ENCODE peak calls at places on chromosomes 16 and 17, in seven cellular contexts. S is aorta, R is anterior cingulate cortex, V is NCI-H2029, O is H1, D is myocyte, Z is NCI-H748 treated with DMSO at 0.1 percent for 48 hours. F is an unnamed sample.

GRCh38 chr17:75352079-75352569 is 53.4 kb downstream of the GRB2 start:
- DNase-seq in S (no peak), R (no peak), V (no peak), O (no peak), D (no peak), Z (no peak), F (no peak)

GRCh38 chr16:89332248-89333245 is 115.0 kb downstream of the ZNF778 start:
- DNase-seq in S (peak; percentile 51), R (no peak), V (no peak), O (no peak), D (no peak), Z (no peak), F (no peak)

GRCh38 chr16:60945225-60945624 is 1091.0 kb downstream of the CDH8 start:
- DNase-seq in S (no peak), R (no peak), V (no peak), O (peak; percentile 1), D (peak; percentile 8), Z (no peak), F (no peak)

GRCh38 chr17:44556114-44556853 is 1.0 kb upstream of the FZD2 start:
- DNase-seq in S (no peak), R (peak; percentile 4), V (peak; percentile 30), O (peak; percentile 80), D (peak; percentile 80), Z (peak; percentile 55), F (peak; percentile 50)

GRCh38 chr16:67431805-67432476 is 1.0 kb downstream of the HSD11B2 start:
- DNase-seq in S (no peak), R (no peak), V (peak; percentile 46), O (no peak), D (peak; percentile 74), Z (no peak), F (no peak)

GRCh38 chr17:8012996-8013640 is 10.7 kb downstream of the GUCY2D start:
- DNase-seq in S (no peak), R (no peak), V (no peak), O (no peak), D (no peak), Z (no peak), F (no peak)

GRCh38 chr16:24668481-24669001 is 60.9 kb upstream of the TNRC6A start:
- DNase-seq in S (peak; percentile 82), R (no peak), V (no peak), O (no peak), D (peak; percentile 6), Z (no peak), F (no peak)

GRCh38 chr17:50624321-50624935 is 10.3 kb upstream of the ABCC3 start:
- DNase-seq in S (no peak), R (no peak), V (no peak), O (no peak), D (no peak), Z (no peak), F (no peak)

GRCh38 chr17:55296171-55296695 is 31.5 kb downstream of the HLF start:
- DNase-seq in S (no peak), R (no peak), V (no peak), O (no peak), D (no peak), Z (no peak), F (no peak)

GRCh38 chr17:17201907-17202306 is 4.2 kb downstream of the PLD6 start:
- DNase-seq in S (no peak), R (no peak), V (no peak), O (no peak), D (peak; percentile 73), Z (no peak), F (peak; percentile 60)

GRCh38 chr16:75003931-75004330 is 5.1 kb downstream of the ZNRF1 start:
- DNase-seq in S (no peak), R (no peak), V (no peak), O (no peak), D (peak; percentile 44), Z (no peak), F (no peak)

GRCh38 chr16:66890796-66891195 is 10.5 kb downstream of the PDP2 start:
- DNase-seq in S (peak; percentile 16), R (no peak), V (no peak), O (no peak), D (no peak), Z (no peak), F (no peak)

GRCh38 chr16:59432934-59433333 is 698.8 kb upstream of the GOT2 start:
- DNase-seq in S (no peak), R (no peak), V (no peak), O (no peak), D (no peak), Z (no peak), F (no peak)

GRCh38 chr17:71975998-71976649 is 144.7 kb upstream of the SOX9 start:
- DNase-seq in S (peak; percentile 94), R (peak; percentile 84), V (no peak), O (no peak), D (peak; percentile 96), Z (no peak), F (peak; percentile 89)

GRCh38 chr17:82108038-82108998 is 10.3 kb upstream of the FASN start:
- DNase-seq in S (no peak), R (no peak), V (no peak), O (no peak), D (no peak), Z (no peak), F (no peak)

GRCh38 chr17:49742256-49742655 is 21.7 kb downstream of the FAM117A start:
- DNase-seq in S (no peak), R (no peak), V (no peak), O (no peak), D (no peak), Z (no peak), F (no peak)

GRCh38 chr17:17835415-17836249 is 1.2 kb downstream of the SREBF1 start:
- DNase-seq in S (no peak), R (peak; percentile 67), V (no peak), O (no peak), D (no peak), Z (no peak), F (no peak)

GRCh38 chr17:75721463-75722011 is 278 bp downstream of the ITGB4 start:
- DNase-seq in S (no peak), R (no peak), V (no peak), O (no peak), D (no peak), Z (no peak), F (no peak)

GRCh38 chr16:12144355-12144754 is 167.8 kb downstream of the SNX29 start:
- DNase-seq in S (no peak), R (no peak), V (no peak), O (no peak), D (no peak), Z (no peak), F (no peak)

GRCh38 chr17:81401727-81402529 is 6.7 kb downstream of the BAHCC1 start:
- DNase-seq in S (no peak), R (peak; percentile 47), V (no peak), O (no peak), D (no peak), Z (no peak), F (peak; percentile 73)

GRCh38 chr17:4631836-4632582 is 9.5 kb downstream of the ALOX15 start:
- DNase-seq in S (no peak), R (no peak), V (no peak), O (peak; percentile 57), D (no peak), Z (no peak), F (no peak)

GRCh38 chr17:60087882-60088669 is 9.4 kb upstream of the HEATR6 start:
- DNase-seq in S (no peak), R (no peak), V (peak; percentile 41), O (no peak), D (peak; percentile 45), Z (no peak), F (no peak)

GRCh38 chr17:42266918-42267766 is 9.0 kb downstream of the STAT5B start:
- DNase-seq in S (no peak), R (no peak), V (no peak), O (no peak), D (peak; percentile 39), Z (no peak), F (no peak)

GRCh38 chr16:84088695-84089395 is 27.9 kb downstream of the MBTPS1 start:
- DNase-seq in S (no peak), R (no peak), V (no peak), O (no peak), D (peak; percentile 78), Z (no peak), F (no peak)

GRCh38 chr17:44053130-44053872 is 13.2 kb downstream of the LSM12 start:
- DNase-seq in S (no peak), R (no peak), V (peak; percentile 58), O (no peak), D (no peak), Z (no peak), F (no peak)

GRCh38 chr16:58306327-58306726 is 11.5 kb upstream of the PRSS54 start:
- DNase-seq in S (no peak), R (no peak), V (no peak), O (no peak), D (peak; percentile 16), Z (no peak), F (no peak)

GRCh38 chr17:37527249-37527851 is 37.7 kb downstream of the DUSP14 start:
- DNase-seq in S (no peak), R (peak; percentile 48), V (peak; percentile 36), O (no peak), D (no peak), Z (peak; percentile 55), F (peak; percentile 41)

GRCh38 chr16:49560018-49560830 is 186.6 kb downstream of the C16orf78 start:
- DNase-seq in S (peak; percentile 68), R (peak; percentile 30), V (no peak), O (no peak), D (peak; percentile 32), Z (no peak), F (no peak)

GRCh38 chr17:57600092-57600491 is 145.0 kb downstream of the CCDC182 start:
- DNase-seq in S (no peak), R (no peak), V (no peak), O (no peak), D (no peak), Z (no peak), F (no peak)

GRCh38 chr17:37107406-37108083 is 158.8 kb downstream of the AATF start:
- DNase-seq in S (peak; percentile 81), R (peak; percentile 72), V (no peak), O (no peak), D (peak; percentile 54), Z (no peak), F (no peak)

GRCh38 chr17:48577330-48577945 is 712 bp downstream of the HOXB4 start:
- DNase-seq in S (peak; percentile 71), R (no peak), V (no peak), O (no peak), D (no peak), Z (no peak), F (no peak)

GRCh38 chr17:74339537-74340195 is 13.6 kb downstream of the KIF19 start:
- DNase-seq in S (no peak), R (no peak), V (peak; percentile 76), O (no peak), D (no peak), Z (no peak), F (no peak)

GRCh38 chr16:84929421-84930297 is 81.7 kb downstream of the ZDHHC7 start:
- DNase-seq in S (no peak), R (no peak), V (no peak), O (no peak), D (no peak), Z (no peak), F (no peak)

GRCh38 chr17:78438694-78439325 is 60.4 kb downstream of the PGS1 start:
- DNase-seq in S (no peak), R (no peak), V (no peak), O (no peak), D (no peak), Z (no peak), F (no peak)

GRCh38 chr16:24098896-24099295 is 157.2 kb upstream of the CACNG3 start:
- DNase-seq in S (no peak), R (no peak), V (no peak), O (no peak), D (no peak), Z (no peak), F (no peak)

F was measured in hepatic stellate cell.